ENCODE peak calls at places on chromosomes 4 and X, in eight cellular contexts. Q, G, Y, U, H, D, Z and L are unnamed samples.

GRCh38 chr4:89212666-89213381 is 94.8 kb downstream of the GPRIN3 start:
- DNase-seq in Q (no peak), G (no peak), Y (no peak), U (no peak), H (no peak), D (no peak), Z (no peak), L (no peak)

GRCh38 chrX:154990496-154990895 is 32.0 kb downstream of the F8 start:
- DNase-seq in Q (peak; percentile 66), G (no peak), Y (no peak), U (no peak), H (no peak), D (no peak), Z (no peak), L (no peak)

GRCh38 chr4:8671712-8672290 is 79.2 kb downstream of the CPZ start:
- DNase-seq in Q (no peak), G (no peak), Y (no peak), U (no peak), H (no peak), D (no peak), Z (no peak), L (no peak)

GRCh38 chr4:67651536-67651935 is 49.4 kb downstream of the UBA6 start:
- DNase-seq in Q (no peak), G (no peak), Y (peak; percentile 86), U (no peak), H (no peak), D (no peak), Z (no peak), L (no peak)

GRCh38 chr4:155675709-155676429 is 9.2 kb downstream of the GUCY1A1 start:
- DNase-seq in Q (no peak), G (no peak), Y (no peak), U (no peak), H (no peak), D (no peak), Z (no peak), L (no peak)

GRCh38 chr4:181541396-181541795 is 701.8 kb upstream of the TENM3 start:
- DNase-seq in Q (no peak), G (no peak), Y (no peak), U (no peak), H (no peak), D (no peak), Z (no peak), L (no peak)

GRCh38 chr4:10237131-10237530 is 120.5 kb upstream of the WDR1 start:
- DNase-seq in Q (no peak), G (no peak), Y (no peak), U (no peak), H (no peak), D (no peak), Z (no peak), L (no peak)

GRCh38 chr4:179352221-179352620 is 1910.0 kb upstream of the AGA start:
- DNase-seq in Q (no peak), G (no peak), Y (no peak), U (no peak), H (no peak), D (no peak), Z (no peak), L (no peak)

GRCh38 chr4:186216465-186217024 is 10.8 kb upstream of the KLKB1 start:
- DNase-seq in Q (no peak), G (no peak), Y (no peak), U (no peak), H (peak; percentile 68), D (no peak), Z (no peak), L (no peak)

GRCh38 chr4:36613999-36614398 is 332.6 kb downstream of the DTHD1 start:
- DNase-seq in Q (no peak), G (no peak), Y (no peak), U (no peak), H (no peak), D (no peak), Z (no peak), L (no peak)

GRCh38 chrX:129719931-129720520 is 18.8 kb upstream of the XPNPEP2 start:
- DNase-seq in Q (no peak), G (no peak), Y (peak; percentile 54), U (no peak), H (no peak), D (no peak), Z (no peak), L (no peak)

GRCh38 chr4:181662383-181662782 is 580.8 kb upstream of the TENM3 start:
- DNase-seq in Q (no peak), G (no peak), Y (no peak), U (no peak), H (no peak), D (no peak), Z (no peak), L (no peak)

DNA sequence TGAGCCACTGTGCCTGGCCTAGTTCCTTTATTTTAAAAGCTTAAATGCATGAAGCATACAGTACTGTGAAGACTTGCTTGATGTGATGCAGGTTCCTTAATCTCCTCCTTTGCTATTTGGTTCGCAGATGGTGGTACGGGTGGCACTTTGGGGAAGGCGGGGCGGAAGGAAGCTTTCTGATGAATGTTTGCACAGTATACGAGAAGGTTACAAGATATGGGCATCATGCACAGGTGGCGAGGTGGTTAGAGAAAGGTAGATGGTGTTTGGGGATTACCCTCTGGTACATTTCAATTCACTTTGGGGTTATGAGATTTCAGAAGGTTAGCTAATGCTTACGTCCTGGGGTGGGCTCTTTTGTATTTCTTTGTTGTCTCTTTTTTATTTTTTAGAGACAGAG is 17.2 kb downstream of the RHOH start:
- DNase-seq in Q (no peak), G (no peak), Y (no peak), U (no peak), H (no peak), D (no peak), Z (no peak), L (no peak)
- H3K9ac ChIP-seq in Q (no peak overlapping the region), G (no peak overlapping the region), Y (no peak overlapping the region), U (no peak overlapping the region), H (no peak overlapping the region), D (no peak overlapping the region), Z (no peak overlapping the region), L (no peak overlapping the region)

DNA sequence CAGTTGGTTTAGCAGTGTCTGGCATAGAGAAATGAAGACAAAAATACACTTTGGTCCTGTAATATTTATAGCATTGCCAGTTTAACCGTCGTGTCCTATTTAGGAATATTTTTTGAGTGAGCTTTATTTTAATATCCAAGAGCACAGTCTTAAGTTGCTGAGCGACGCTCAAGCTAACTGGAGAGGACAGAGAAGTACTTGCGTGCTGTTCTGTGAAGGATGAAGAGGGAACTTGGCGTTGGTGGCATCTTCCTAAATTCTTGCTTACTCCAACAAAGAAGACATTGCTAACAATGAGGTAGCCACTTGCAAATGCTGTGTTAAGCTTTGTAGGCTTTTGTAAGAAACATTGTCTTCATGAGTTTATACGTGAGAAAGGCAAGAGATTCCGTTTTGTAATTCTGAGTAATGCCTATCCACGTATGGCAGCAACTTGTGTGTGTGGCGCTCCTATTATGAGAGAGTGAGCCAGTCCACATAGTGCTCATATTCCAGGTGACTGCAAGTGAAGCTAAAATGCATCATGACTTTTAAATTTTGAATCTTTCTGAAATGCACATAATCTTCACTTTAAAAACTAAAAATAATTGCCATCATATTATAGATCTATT is 50.6 kb downstream of the SYNPO2 start:
- DNase-seq in Q (no peak), G (no peak), Y (no peak), U (no peak), H (no peak), D (no peak), Z (no peak), L (no peak)
- TF ChIP-seq POLR2AphosphoS5 in Q (no peak), G (no peak), Y (no peak), U (no peak), H (no peak), D (no peak), Z (no peak), L (no peak)

GRCh38 chrX:94633237-94633636 is 959.2 kb downstream of the FAM133A start:
- DNase-seq in Q (no peak), G (no peak), Y (no peak), U (no peak), H (no peak), D (no peak), Z (no peak), L (no peak)
- H3K4me3 ChIP-seq in Q (no peak overlapping the region), G (no peak overlapping the region), Y (no peak overlapping the region), U (no peak overlapping the region), H (no peak overlapping the region), D (no peak overlapping the region), Z (no peak overlapping the region), L (no peak overlapping the region)

DNA sequence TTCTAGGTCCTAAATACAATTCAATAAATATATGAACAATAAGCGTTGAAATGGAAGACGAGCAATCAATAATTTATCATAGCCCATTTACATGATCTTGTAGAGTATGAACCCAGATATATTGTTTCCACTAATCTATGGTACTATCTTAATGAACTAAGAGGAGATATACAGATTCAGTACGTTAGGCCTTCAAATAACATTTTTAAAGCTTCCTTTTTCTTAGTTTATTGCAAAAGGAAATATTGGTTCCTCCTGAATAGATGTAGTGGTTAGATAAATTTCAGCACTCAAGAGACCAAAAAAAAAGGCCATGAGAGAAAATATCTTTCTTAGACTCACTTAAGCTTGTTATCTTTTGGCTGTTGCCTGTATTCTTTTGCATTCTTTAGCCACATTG is 147.5 kb upstream of the PITX2 start:
- DNase-seq in Q (no peak), G (no peak), Y (no peak), U (no peak), H (no peak), D (no peak), Z (no peak), L (no peak)
- H3K9ac ChIP-seq in Q (no peak overlapping the region), G (no peak overlapping the region), Y (no peak overlapping the region), U (no peak overlapping the region), H (no peak overlapping the region), D (no peak overlapping the region), Z (no peak overlapping the region), L (no peak overlapping the region)

GRCh38 chr4:3722446-3723231 is 43.5 kb upstream of the ADRA2C start:
- DNase-seq in Q (no peak), G (no peak), Y (no peak), U (no peak), H (no peak), D (no peak), Z (no peak), L (no peak)

GRCh38 chr4:3720461-3720860 is 45.7 kb upstream of the ADRA2C start:
- DNase-seq in Q (no peak), G (no peak), Y (no peak), U (no peak), H (no peak), D (no peak), Z (no peak), L (no peak)

GRCh38 chr4:3723232-3723642 is 42.9 kb upstream of the ADRA2C start:
- DNase-seq in Q (no peak), G (no peak), Y (no peak), U (no peak), H (no peak), D (no peak), Z (no peak), L (no peak)

GRCh38 chr4:3721186-3721585 is 45.0 kb upstream of the ADRA2C start:
- DNase-seq in Q (no peak), G (no peak), Y (no peak), U (no peak), H (no peak), D (no peak), Z (no peak), L (no peak)

DNA sequence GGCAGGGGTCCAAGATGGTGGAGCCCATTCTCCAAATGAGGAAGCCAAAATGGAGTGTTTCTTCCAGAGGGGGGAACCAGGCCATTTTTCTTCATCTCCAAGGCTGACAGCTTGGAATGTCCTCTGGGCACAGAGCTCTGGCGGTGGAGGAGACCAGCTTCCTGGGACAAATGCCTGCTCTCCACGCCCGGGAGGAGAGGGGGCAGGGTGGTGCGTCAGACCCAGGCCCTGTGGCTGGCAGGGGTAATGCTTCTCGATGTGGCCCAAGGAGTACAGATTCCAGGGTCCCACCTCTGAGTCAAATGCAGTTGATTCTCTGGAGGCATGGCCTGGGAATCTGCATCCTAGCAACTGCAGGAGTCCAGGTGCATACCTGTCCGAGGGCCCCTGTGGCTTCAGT is 44.6 kb upstream of the ADRA2C start:
- DNase-seq in Q (no peak), G (no peak), Y (no peak), U (no peak), H (no peak), D (no peak), Z (no peak), L (no peak)
- TF ChIP-seq POLR2AphosphoS5 in Q (no peak), G (no peak), Y (no peak), U (no peak), H (no peak), D (no peak), Z (no peak), L (no peak)